ENCODE peak calls at places on chromosomes 2 and 18, in ten cellular contexts. One of them, this sample, is unnamed. For H3K27me3, the result is how much of the 10 kb centered on the place peaks cover.

GRCh38 chr18:63949068-63949737 is at the start of gene HMSD:
- DNase-seq in prostate gland: no peak
- DNase-seq in left lung: peak
- DNase-seq in neural progenitor cell: peak
- DNase-seq in endodermal cell: peak
- DNase-seq in uterus: no peak
- DNase-seq in stomach: peak
- DNase-seq in body of pancreas: peak
- DNase-seq in foreskin keratinocyte: peak
- DNase-seq in HCT116: peak
- DNase-seq in this sample: no peak

GRCh38 chr18:62458868-62459716 is 63.7 kb upstream of the ZCCHC2 start:
- DNase-seq in endodermal cell: no peak
- DNase-seq in neural progenitor cell: no peak
- DNase-seq in stomach: no peak
- DNase-seq in HCT116: no peak
- DNase-seq in left lung: no peak
- DNase-seq in foreskin keratinocyte: no peak
- DNase-seq in uterus: no peak
- DNase-seq in prostate gland: no peak
- DNase-seq in body of pancreas: no peak
- DNase-seq in this sample: no peak

GRCh38 chr2:15084826-15085489 is 452.4 kb downstream of the LRATD1 start:
- DNase-seq in foreskin keratinocyte: no peak
- DNase-seq in body of pancreas: no peak
- DNase-seq in stomach: no peak
- DNase-seq in neural progenitor cell: no peak
- DNase-seq in HCT116: no peak
- DNase-seq in uterus: no peak
- DNase-seq in prostate gland: no peak
- DNase-seq in endodermal cell: no peak
- DNase-seq in left lung: no peak
- DNase-seq in this sample: no peak

GRCh38 chr2:133486706-133487305 is 81.5 kb downstream of the NCKAP5 start:
- DNase-seq in prostate gland: no peak
- DNase-seq in uterus: no peak
- DNase-seq in endodermal cell: no peak
- DNase-seq in HCT116: no peak
- DNase-seq in stomach: no peak
- DNase-seq in foreskin keratinocyte: no peak
- DNase-seq in left lung: no peak
- DNase-seq in neural progenitor cell: no peak
- DNase-seq in body of pancreas: no peak
- DNase-seq in this sample: no peak

GRCh38 chr2:69816923-69817542 is 12.4 kb upstream of the GMCL1 start:
- DNase-seq in body of pancreas: peak
- DNase-seq in prostate gland: peak
- DNase-seq in foreskin keratinocyte: peak
- DNase-seq in neural progenitor cell: peak
- DNase-seq in endodermal cell: peak
- DNase-seq in HCT116: peak
- DNase-seq in stomach: peak
- DNase-seq in uterus: peak
- DNase-seq in left lung: peak
- DNase-seq in this sample: no peak

GRCh38 chr2:201649442-201649841 is 6.1 kb upstream of the TMEM237 start:
- DNase-seq in HCT116: no peak
- DNase-seq in body of pancreas: no peak
- DNase-seq in left lung: no peak
- DNase-seq in uterus: no peak
- DNase-seq in stomach: no peak
- DNase-seq in endodermal cell: no peak
- DNase-seq in foreskin keratinocyte: no peak
- DNase-seq in prostate gland: no peak
- DNase-seq in neural progenitor cell: no peak
- DNase-seq in this sample: no peak

GRCh38 chr2:144239726-144240125 is 280.2 kb downstream of the ZEB2 start:
- DNase-seq in stomach: no peak
- DNase-seq in neural progenitor cell: no peak
- DNase-seq in prostate gland: no peak
- DNase-seq in foreskin keratinocyte: no peak
- DNase-seq in HCT116: no peak
- DNase-seq in uterus: no peak
- DNase-seq in body of pancreas: no peak
- DNase-seq in endodermal cell: no peak
- DNase-seq in left lung: no peak
- DNase-seq in this sample: no peak

GRCh38 chr2:27353762-27354596 is 2.6 kb downstream of the GTF3C2 start:
- DNase-seq in left lung: no peak
- DNase-seq in stomach: no peak
- DNase-seq in endodermal cell: no peak
- DNase-seq in foreskin keratinocyte: no peak
- DNase-seq in neural progenitor cell: no peak
- DNase-seq in body of pancreas: no peak
- DNase-seq in prostate gland: no peak
- DNase-seq in uterus: no peak
- DNase-seq in HCT116: no peak
- DNase-seq in this sample: no peak

DNA sequence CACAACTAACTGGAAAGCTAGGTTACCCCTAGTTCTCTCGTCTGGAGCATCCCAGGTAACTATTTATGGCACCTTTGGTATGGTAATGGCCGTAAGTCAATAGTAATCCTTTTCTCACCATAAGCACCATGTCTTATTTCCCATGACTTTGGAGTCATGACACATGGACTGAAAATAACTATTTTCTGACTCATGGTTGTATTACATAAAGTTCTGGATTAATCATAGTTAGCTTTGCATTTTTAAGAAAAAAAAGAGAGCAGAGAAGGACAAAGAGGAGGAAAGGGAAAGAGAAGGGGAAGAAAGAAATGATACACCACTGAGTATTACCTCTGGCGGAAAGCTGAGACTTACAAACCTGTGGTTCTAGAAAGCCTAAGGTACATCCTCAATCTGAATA is 99.3 kb downstream of the BIN1 start:
- DNase-seq in stomach: no peak
- DNase-seq in body of pancreas: no peak
- DNase-seq in endodermal cell: no peak
- DNase-seq in left lung: no peak
- DNase-seq in neural progenitor cell: no peak
- DNase-seq in HCT116: no peak
- DNase-seq in prostate gland: no peak
- DNase-seq in uterus: no peak
- DNase-seq in foreskin keratinocyte: peak
- DNase-seq in this sample: no peak
- TF ChIP-seq CTCF in stomach: no peak
- TF ChIP-seq CTCF in body of pancreas: no peak
- TF ChIP-seq CTCF in endodermal cell: no peak
- TF ChIP-seq CTCF in left lung: no peak
- TF ChIP-seq CTCF in neural progenitor cell: no peak
- TF ChIP-seq CTCF in HCT116: no peak
- TF ChIP-seq CTCF in prostate gland: no peak
- TF ChIP-seq CTCF in uterus: no peak
- TF ChIP-seq CTCF in foreskin keratinocyte: no peak
- TF ChIP-seq CTCF in this sample: no peak

GRCh38 chr2:38871432-38871831 is 4.3 kb downstream of the DHX57 start:
- DNase-seq in neural progenitor cell: no peak
- DNase-seq in body of pancreas: no peak
- DNase-seq in endodermal cell: no peak
- DNase-seq in foreskin keratinocyte: no peak
- DNase-seq in HCT116: no peak
- DNase-seq in prostate gland: no peak
- DNase-seq in uterus: no peak
- DNase-seq in stomach: no peak
- DNase-seq in left lung: no peak
- DNase-seq in this sample: no peak

GRCh38 chr2:38876407-38876806 is 631 bp downstream of the MORN2 start:
- DNase-seq in prostate gland: no peak
- DNase-seq in uterus: no peak
- DNase-seq in foreskin keratinocyte: no peak
- DNase-seq in body of pancreas: no peak
- DNase-seq in stomach: no peak
- DNase-seq in endodermal cell: no peak
- DNase-seq in left lung: no peak
- DNase-seq in HCT116: no peak
- DNase-seq in neural progenitor cell: peak
- DNase-seq in this sample: no peak

GRCh38 chr2:38873763-38874162 is 2.0 kb downstream of the DHX57 start:
- DNase-seq in left lung: no peak
- DNase-seq in uterus: no peak
- DNase-seq in HCT116: no peak
- DNase-seq in endodermal cell: no peak
- DNase-seq in stomach: no peak
- DNase-seq in body of pancreas: no peak
- DNase-seq in prostate gland: no peak
- DNase-seq in neural progenitor cell: no peak
- DNase-seq in foreskin keratinocyte: no peak
- DNase-seq in this sample: no peak

GRCh38 chr2:38875227-38875575 is 533 bp downstream of the DHX57 start:
- DNase-seq in neural progenitor cell: no peak
- DNase-seq in HCT116: no peak
- DNase-seq in prostate gland: no peak
- DNase-seq in body of pancreas: no peak
- DNase-seq in left lung: no peak
- DNase-seq in stomach: no peak
- DNase-seq in uterus: no peak
- DNase-seq in endodermal cell: no peak
- DNase-seq in foreskin keratinocyte: no peak
- DNase-seq in this sample: no peak

DNA sequence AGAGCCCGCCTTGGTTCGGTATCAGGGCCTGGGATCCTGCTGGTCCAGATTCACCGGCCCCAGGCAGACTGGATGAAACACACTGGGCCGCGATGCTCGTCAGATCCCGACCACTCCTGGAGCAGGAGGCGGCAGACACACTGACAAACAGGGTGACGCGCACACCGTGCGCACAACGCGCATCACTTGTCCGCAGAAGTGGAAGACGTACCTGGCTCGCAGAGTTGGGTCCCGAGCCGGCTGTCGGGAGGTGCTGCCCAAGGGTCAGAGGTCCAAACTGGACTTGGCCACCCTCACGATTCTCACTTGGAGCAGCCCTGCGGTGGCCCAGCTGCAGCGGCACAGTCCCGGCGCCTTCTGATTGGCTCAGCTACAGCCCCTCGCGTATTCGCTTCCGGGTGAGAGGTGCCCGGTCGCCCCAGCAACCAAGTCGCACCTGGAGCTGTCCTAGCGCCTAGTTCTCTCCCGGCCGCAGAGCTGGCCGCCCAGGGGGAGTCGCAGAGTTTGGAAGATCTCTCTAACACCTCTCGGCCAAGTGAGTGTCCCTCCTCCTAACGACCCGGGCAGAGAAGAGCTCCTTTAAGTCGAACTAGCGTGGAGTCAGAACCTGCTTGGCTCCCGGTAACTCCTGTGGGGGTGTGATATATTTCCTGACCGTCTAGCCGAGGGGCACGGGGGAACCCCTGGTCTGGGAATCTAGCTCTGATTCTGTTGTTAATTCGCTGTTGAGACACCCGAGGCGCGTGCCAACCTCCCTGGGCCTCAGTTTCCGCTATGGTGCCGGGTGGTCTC is at the start of the genes DHX57 and MORN2:
- DNase-seq in neural progenitor cell: peak
- DNase-seq in HCT116: peak
- DNase-seq in body of pancreas: peak
- DNase-seq in prostate gland: peak
- DNase-seq in left lung: peak
- DNase-seq in uterus: peak
- DNase-seq in foreskin keratinocyte: peak
- DNase-seq in stomach: peak
- DNase-seq in endodermal cell: peak
- DNase-seq in this sample: peak
- H3K27me3 ChIP-seq in neural progenitor cell: under half
- H3K27me3 ChIP-seq in HCT116: under half
- H3K27me3 ChIP-seq in body of pancreas: under half
- H3K27me3 ChIP-seq in prostate gland: under half
- H3K27me3 ChIP-seq in left lung: under half
- H3K27me3 ChIP-seq in uterus: under half
- H3K27me3 ChIP-seq in foreskin keratinocyte: under half
- H3K27me3 ChIP-seq in stomach: under half
- H3K27me3 ChIP-seq in endodermal cell: under half
- H3K27me3 ChIP-seq in this sample: under half

DNA sequence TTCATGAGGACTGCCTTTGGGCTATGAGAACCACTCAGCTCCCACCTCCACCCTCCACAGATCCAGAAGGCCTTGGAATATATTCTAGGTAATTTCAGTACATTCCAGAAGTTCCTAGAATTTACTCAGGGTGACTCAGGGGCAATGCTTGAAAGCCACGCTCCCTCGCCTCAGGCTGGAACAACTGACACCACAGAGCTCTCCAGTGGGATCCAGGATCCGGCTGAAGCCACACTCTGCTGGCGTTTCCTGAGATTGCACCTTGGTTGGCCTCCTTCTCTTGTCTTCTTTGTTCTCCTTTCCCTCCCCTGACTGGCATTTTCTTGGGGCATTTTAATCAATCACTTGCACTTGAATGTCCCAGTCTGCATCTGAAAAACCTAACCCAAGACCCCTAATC is 92.6 kb upstream of the KCNE4 start:
- DNase-seq in left lung: no peak
- DNase-seq in foreskin keratinocyte: peak
- DNase-seq in body of pancreas: no peak
- DNase-seq in neural progenitor cell: peak
- DNase-seq in HCT116: peak
- DNase-seq in endodermal cell: peak
- DNase-seq in stomach: no peak
- DNase-seq in prostate gland: no peak
- DNase-seq in uterus: no peak
- DNase-seq in this sample: no peak
- TF ChIP-seq CTCF in left lung: no peak
- TF ChIP-seq CTCF in foreskin keratinocyte: peak
- TF ChIP-seq CTCF in body of pancreas: no peak
- TF ChIP-seq CTCF in neural progenitor cell: no peak
- TF ChIP-seq CTCF in HCT116: peak
- TF ChIP-seq CTCF in endodermal cell: peak
- TF ChIP-seq CTCF in stomach: no peak
- TF ChIP-seq CTCF in prostate gland: no peak
- TF ChIP-seq CTCF in uterus: no peak
- TF ChIP-seq CTCF in this sample: no peak

GRCh38 chr2:219560037-219560892 is 11.1 kb downstream of the OBSL1 start:
- DNase-seq in foreskin keratinocyte: no peak
- DNase-seq in prostate gland: no peak
- DNase-seq in body of pancreas: no peak
- DNase-seq in HCT116: no peak
- DNase-seq in uterus: no peak
- DNase-seq in left lung: no peak
- DNase-seq in neural progenitor cell: no peak
- DNase-seq in stomach: no peak
- DNase-seq in endodermal cell: no peak
- DNase-seq in this sample: no peak
- H3K27me3 ChIP-seq in foreskin keratinocyte: under half
- H3K27me3 ChIP-seq in prostate gland: under half
- H3K27me3 ChIP-seq in body of pancreas: under half
- H3K27me3 ChIP-seq in HCT116: under half
- H3K27me3 ChIP-seq in uterus: under half
- H3K27me3 ChIP-seq in left lung: under half
- H3K27me3 ChIP-seq in neural progenitor cell: under half
- H3K27me3 ChIP-seq in stomach: under half
- H3K27me3 ChIP-seq in endodermal cell: under half
- H3K27me3 ChIP-seq in this sample: under half

DNA sequence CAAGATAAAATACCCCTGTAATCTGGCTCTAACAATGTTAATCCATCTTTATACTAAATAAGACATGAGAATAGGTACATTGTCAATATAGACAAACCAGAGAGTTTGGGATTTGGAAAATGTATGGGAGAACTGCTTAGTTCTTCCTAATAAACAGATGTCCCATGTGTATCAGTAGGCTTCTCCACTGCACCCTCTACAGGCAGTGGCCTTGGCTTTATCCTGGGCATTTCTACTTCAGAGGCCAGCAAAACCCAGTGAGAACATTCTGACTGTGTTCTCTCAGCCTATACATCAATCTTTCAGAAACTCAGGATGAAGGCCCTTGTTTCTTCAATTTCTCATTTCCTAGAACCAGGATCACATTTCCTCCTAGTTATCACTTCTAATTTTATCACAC is 1167.5 kb upstream of the ACVR2A start:
- DNase-seq in stomach: no peak
- DNase-seq in endodermal cell: peak
- DNase-seq in prostate gland: no peak
- DNase-seq in body of pancreas: no peak
- DNase-seq in left lung: no peak
- DNase-seq in uterus: no peak
- DNase-seq in foreskin keratinocyte: peak
- DNase-seq in HCT116: no peak
- DNase-seq in neural progenitor cell: no peak
- DNase-seq in this sample: no peak
- TF ChIP-seq CTCF in stomach: no peak
- TF ChIP-seq CTCF in endodermal cell: peak
- TF ChIP-seq CTCF in prostate gland: no peak
- TF ChIP-seq CTCF in body of pancreas: no peak
- TF ChIP-seq CTCF in left lung: no peak
- TF ChIP-seq CTCF in uterus: no peak
- TF ChIP-seq CTCF in foreskin keratinocyte: peak
- TF ChIP-seq CTCF in HCT116: peak
- TF ChIP-seq CTCF in neural progenitor cell: no peak
- TF ChIP-seq CTCF in this sample: no peak

This sample was measured in ascending aorta.